ENCODE peak calls at places on chromosome 2, in four cellular contexts. One of them, this sample, is unnamed.
A peak's percentile ranks its signal among the peaks of the same experiment; 100 is the strongest.

GRCh38 chr2:231611273-231612198 is 18.9 kb downstream of the TEX44 start:
- DNase-seq in ecto neural progenitor cell: peak; percentile 62
- DNase-seq in smooth muscle cell of the brain vasculature: no peak
- DNase-seq in stimulated activated CD8-positive, alpha-beta memory T cell treated with anti-CD3 and anti-CD28 coated beads, Interleukin-2, amount 100 ng/mL, for 1 hour: no peak
- DNase-seq in this sample: peak; percentile 75

GRCh38 chr2:17373041-17373440 is 145.2 kb downstream of the RAD51AP2 start:
- DNase-seq in stimulated activated CD8-positive, alpha-beta memory T cell treated with anti-CD3 and anti-CD28 coated beads, Interleukin-2, amount 100 ng/mL, for 1 hour: no peak
- DNase-seq in smooth muscle cell of the brain vasculature: no peak
- DNase-seq in ecto neural progenitor cell: no peak
- DNase-seq in this sample: no peak

GRCh38 chr2:81266106-81266505 is 961.6 kb upstream of the LRRTM1 start:
- DNase-seq in stimulated activated CD8-positive, alpha-beta memory T cell treated with anti-CD3 and anti-CD28 coated beads, Interleukin-2, amount 100 ng/mL, for 1 hour: no peak
- DNase-seq in ecto neural progenitor cell: no peak
- DNase-seq in smooth muscle cell of the brain vasculature: no peak
- DNase-seq in this sample: peak; percentile 33

GRCh38 chr2:65662654-65663432 is 230.4 kb upstream of the SPRED2 start:
- DNase-seq in ecto neural progenitor cell: no peak
- DNase-seq in stimulated activated CD8-positive, alpha-beta memory T cell treated with anti-CD3 and anti-CD28 coated beads, Interleukin-2, amount 100 ng/mL, for 1 hour: no peak
- DNase-seq in smooth muscle cell of the brain vasculature: no peak
- DNase-seq in this sample: no peak

GRCh38 chr2:239644016-239644415 is 243.2 kb upstream of the HDAC4 start:
- DNase-seq in smooth muscle cell of the brain vasculature: no peak
- DNase-seq in stimulated activated CD8-positive, alpha-beta memory T cell treated with anti-CD3 and anti-CD28 coated beads, Interleukin-2, amount 100 ng/mL, for 1 hour: no peak
- DNase-seq in ecto neural progenitor cell: no peak
- DNase-seq in this sample: peak; percentile 9

GRCh38 chr2:1886405-1886992 is 142.2 kb upstream of the PXDN start:
- DNase-seq in ecto neural progenitor cell: peak; percentile 75
- DNase-seq in smooth muscle cell of the brain vasculature: peak; percentile 53
- DNase-seq in stimulated activated CD8-positive, alpha-beta memory T cell treated with anti-CD3 and anti-CD28 coated beads, Interleukin-2, amount 100 ng/mL, for 1 hour: no peak
- DNase-seq in this sample: peak; percentile 43

GRCh38 chr2:127179756-127180155 is 40.3 kb downstream of the CYP27C1 start:
- DNase-seq in stimulated activated CD8-positive, alpha-beta memory T cell treated with anti-CD3 and anti-CD28 coated beads, Interleukin-2, amount 100 ng/mL, for 1 hour: no peak
- DNase-seq in ecto neural progenitor cell: no peak
- DNase-seq in smooth muscle cell of the brain vasculature: no peak
- DNase-seq in this sample: peak; percentile 80

GRCh38 chr2:238720232-238720672 is 127.6 kb upstream of the TWIST2 start:
- DNase-seq in smooth muscle cell of the brain vasculature: no peak
- DNase-seq in ecto neural progenitor cell: peak; percentile 77
- DNase-seq in stimulated activated CD8-positive, alpha-beta memory T cell treated with anti-CD3 and anti-CD28 coated beads, Interleukin-2, amount 100 ng/mL, for 1 hour: no peak
- DNase-seq in this sample: peak; percentile 53

GRCh38 chr2:61179701-61180639 is 18.0 kb downstream of the C2orf74 start:
- DNase-seq in stimulated activated CD8-positive, alpha-beta memory T cell treated with anti-CD3 and anti-CD28 coated beads, Interleukin-2, amount 100 ng/mL, for 1 hour: no peak
- DNase-seq in ecto neural progenitor cell: no peak
- DNase-seq in smooth muscle cell of the brain vasculature: no peak
- DNase-seq in this sample: no peak

This sample was measured in KBM-7.